ENCODE peak calls at places on chromosomes 4 and X, in five cellular contexts. P is H54, H is Peyer's patch, G is body of pancreas, N is endothelial cell of umbilical vein. V is an unnamed sample.

GRCh38 chr4:134328741-134329140 is 127.2 kb upstream of the PABPC4L start:
- DNase-seq in G (no peak), P (no peak), N (no peak), H (no peak), V (no peak)

GRCh38 chrX:10124506-10125247 is 32.1 kb upstream of the CLCN4 start:
- DNase-seq in H (no peak), N (no peak), G (no peak), P (no peak), V (no peak)

GRCh38 chrX:65609237-65609636 is 58.2 kb upstream of the MSN start:
- DNase-seq in P (no peak), H (no peak), G (no peak), N (no peak), V (no peak)

GRCh38 chrX:104343408-104344129 is 88.8 kb upstream of the ESX1 start:
- DNase-seq in P (peak; percentile 8), H (peak; percentile 34), N (peak; percentile 87), G (peak; percentile 37), V (peak; percentile 65)

GRCh38 chrX:9873952-9874351 is 87.7 kb downstream of the SHROOM2 start:
- DNase-seq in H (no peak), G (no peak), P (no peak), N (peak; percentile 44), V (peak; percentile 38)

GRCh38 chr4:155837203-155837796 is 28.8 kb downstream of the ASIC5 start:
- DNase-seq in P (no peak), H (no peak), N (no peak), G (no peak), V (no peak)

GRCh38 chr4:95212692-95213091 is 336.1 kb downstream of the UNC5C start:
- DNase-seq in N (no peak), H (no peak), G (no peak), P (no peak), V (no peak)

GRCh38 chr4:5715357-5715756 is 4.4 kb downstream of the EVC start:
- DNase-seq in P (no peak), N (no peak), H (no peak), G (no peak), V (no peak)

GRCh38 chrX:5991393-5991792 is 237.3 kb downstream of the NLGN4X start:
- DNase-seq in G (no peak), P (no peak), H (no peak), N (no peak), V (no peak)

GRCh38 chr4:26298198-26298950 is 22.4 kb upstream of the RBPJ start:
- DNase-seq in H (no peak), P (no peak), N (peak; percentile 6), G (no peak), V (no peak)

GRCh38 chrX:91108761-91109160 is 325.9 kb upstream of the PABPC5 start:
- DNase-seq in P (no peak), G (no peak), N (no peak), H (no peak), V (no peak)

GRCh38 chrX:148929686-148930085 is 429.3 kb downstream of the AFF2 start:
- DNase-seq in G (no peak), P (no peak), H (no peak), N (no peak), V (no peak)

GRCh38 chrX:120251471-120252011 is 929 bp downstream of the ZBTB33 start:
- DNase-seq in H (peak; percentile 54), N (peak; percentile 34), G (peak; percentile 20), P (no peak), V (peak; percentile 73)

GRCh38 chr4:47031011-47031678 is at the start of gene GABRB1:
- DNase-seq in H (peak; percentile 60), G (peak; percentile 71), P (peak; percentile 9), N (peak; percentile 62), V (no peak)

GRCh38 chr4:88720749-88721428 is 23.3 kb upstream of the NAP1L5 start:
- DNase-seq in P (no peak), H (no peak), N (no peak), G (no peak), V (no peak)

GRCh38 chr4:150943831-150944230 is 71.3 kb downstream of the LRBA start:
- DNase-seq in G (no peak), P (no peak), H (no peak), N (no peak), V (peak; percentile 79)

GRCh38 chr4:143386812-143387211 is 50.1 kb downstream of the GAB1 start:
- DNase-seq in P (no peak), H (no peak), N (no peak), G (no peak), V (peak; percentile 25)

GRCh38 chr4:140740906-140741670 is 15.1 kb downstream of the TBC1D9 start:
- DNase-seq in H (no peak), N (no peak), P (no peak), G (no peak), V (no peak)

GRCh38 chrX:69038188-69038587 is 127.1 kb downstream of the PJA1 start:
- DNase-seq in G (no peak), H (no peak), N (no peak), P (no peak), V (no peak)

GRCh38 chr4:77043507-77044131 is 32.2 kb downstream of the CCNI start:
- DNase-seq in P (no peak), G (no peak), N (no peak), H (no peak), V (no peak)

GRCh38 chr4:171519457-171519856 is 293.7 kb upstream of the GALNTL6 start:
- DNase-seq in P (no peak), G (no peak), N (no peak), H (no peak), V (no peak)

GRCh38 chrX:150162141-150162540 is 201.0 kb upstream of the MAMLD1 start:
- DNase-seq in N (no peak), G (no peak), H (no peak), P (peak; percentile 26), V (no peak)

GRCh38 chr4:77220841-77221613 is 64.0 kb downstream of the CCNG2 start:
- DNase-seq in G (no peak), P (no peak), N (no peak), H (no peak), V (no peak)

GRCh38 chr4:142112451-142112850 is 476.1 kb downstream of the IL15 start:
- DNase-seq in N (peak; percentile 60), G (no peak), P (no peak), H (no peak), V (no peak)

GRCh38 chr4:85658766-85659439 is 184.0 kb downstream of the ARHGAP24 start:
- DNase-seq in G (no peak), H (no peak), N (no peak), P (no peak), V (no peak)

GRCh38 chr4:159346681-159347080 is 243.8 kb downstream of the RAPGEF2 start:
- DNase-seq in G (no peak), H (no peak), P (no peak), N (no peak), V (no peak)

GRCh38 chr4:38664704-38665401 is 854 bp downstream of the KLF3 start:
- DNase-seq in G (peak; percentile 77), H (peak; percentile 82), P (no peak), N (peak; percentile 67), V (peak; percentile 67)
- TF ChIP-seq POLR2A in G (peak; percentile 50), H (peak; percentile 39), P (no peak), N (no peak), V (peak; percentile 12)

DNA sequence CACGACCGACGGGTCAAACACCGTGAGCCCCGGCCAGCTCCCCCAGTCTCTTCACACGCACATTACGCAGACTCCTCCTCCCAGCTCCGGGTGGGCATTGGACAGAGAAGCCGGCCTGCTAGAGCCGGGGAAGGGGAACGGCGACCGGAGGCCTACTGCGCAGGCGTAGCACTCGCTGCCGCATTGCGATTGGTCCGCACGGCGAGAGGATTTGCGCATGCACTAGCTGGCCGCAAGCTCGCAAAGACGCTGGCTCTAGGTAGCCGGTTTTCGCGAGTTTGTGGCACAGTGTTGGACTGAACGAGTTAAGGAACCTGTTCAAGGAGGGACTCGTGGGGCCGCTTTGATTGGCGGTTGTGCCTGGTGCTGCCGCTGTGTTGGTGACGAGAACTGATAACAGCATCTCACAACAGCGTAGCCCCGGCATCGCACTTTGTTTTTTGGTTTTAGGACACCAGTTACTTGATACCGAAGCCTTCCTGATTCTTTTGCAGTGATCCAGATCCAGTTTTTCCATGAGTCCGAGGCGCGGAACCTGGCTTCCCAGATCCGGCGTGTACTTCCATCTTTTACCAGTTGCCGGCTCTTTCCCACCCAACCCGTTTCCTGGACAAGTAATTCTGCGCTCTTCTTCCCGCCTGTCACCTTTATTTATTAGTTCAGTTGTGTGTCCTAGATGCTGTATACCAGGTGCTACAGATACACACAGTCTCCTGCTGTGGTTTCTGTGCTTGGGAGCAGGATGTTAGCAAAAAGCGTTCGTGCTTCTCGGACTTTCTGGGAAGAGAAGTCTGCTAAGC is at the start of gene AIFM1:
- DNase-seq in P (peak; percentile 77), H (peak; percentile 92), G (peak; percentile 92), N (peak; percentile 98), V (peak; percentile 94)
- TF ChIP-seq POLR2A in P (peak; percentile 78), H (peak; percentile 44), G (peak; percentile 58), N (peak; percentile 88), V (peak; percentile 93)

DNA sequence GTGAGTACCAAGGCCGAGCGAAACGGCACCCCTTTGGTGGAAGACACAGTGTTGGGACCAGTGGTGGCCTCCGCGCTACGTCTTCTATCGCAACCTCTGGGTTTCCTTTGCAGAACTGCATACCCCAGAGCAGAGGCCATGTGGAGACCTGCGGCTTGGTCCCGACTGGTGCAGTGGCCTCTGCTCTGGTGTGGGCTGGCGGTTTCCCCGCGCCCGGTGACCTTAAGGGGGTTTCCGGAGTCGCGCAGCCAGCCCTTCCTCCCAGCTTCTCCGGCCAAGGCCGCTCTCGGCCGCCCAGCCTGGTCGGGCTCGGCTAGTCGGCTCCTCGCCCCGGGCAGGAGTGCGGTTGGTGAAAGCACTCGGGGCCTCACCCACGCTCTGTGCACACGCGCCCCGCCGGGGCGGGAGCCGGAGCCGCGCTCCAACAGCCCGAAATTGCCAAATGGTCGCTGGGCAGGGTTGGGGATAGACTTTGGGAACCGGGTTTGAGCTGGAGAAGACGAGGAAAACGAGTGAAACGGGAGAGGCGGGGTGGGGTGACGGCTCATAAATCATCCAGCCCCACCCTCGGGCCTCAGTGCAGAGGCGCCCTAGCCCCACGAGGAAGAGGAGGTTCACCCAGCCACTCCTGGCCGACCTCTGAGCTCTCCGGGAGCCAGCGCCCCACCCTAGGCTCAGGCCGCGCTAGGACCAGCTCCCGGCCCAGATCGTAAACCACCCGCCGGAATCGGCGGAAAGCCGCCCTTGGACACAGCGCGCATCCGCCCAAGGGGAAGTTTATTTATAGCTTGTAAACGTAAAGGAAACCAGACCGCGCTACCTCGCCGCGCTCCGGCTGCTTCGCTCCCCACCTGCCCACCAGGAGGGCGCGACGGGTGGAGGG is 84.7 kb downstream of the BCOR start:
- DNase-seq in H (peak; percentile 87), P (peak; percentile 29), N (peak; percentile 68), G (peak; percentile 63), V (peak; percentile 12)
- TF ChIP-seq POLR2A in H (peak; percentile 67), P (no peak), N (no peak), G (no peak), V (no peak)

DNA sequence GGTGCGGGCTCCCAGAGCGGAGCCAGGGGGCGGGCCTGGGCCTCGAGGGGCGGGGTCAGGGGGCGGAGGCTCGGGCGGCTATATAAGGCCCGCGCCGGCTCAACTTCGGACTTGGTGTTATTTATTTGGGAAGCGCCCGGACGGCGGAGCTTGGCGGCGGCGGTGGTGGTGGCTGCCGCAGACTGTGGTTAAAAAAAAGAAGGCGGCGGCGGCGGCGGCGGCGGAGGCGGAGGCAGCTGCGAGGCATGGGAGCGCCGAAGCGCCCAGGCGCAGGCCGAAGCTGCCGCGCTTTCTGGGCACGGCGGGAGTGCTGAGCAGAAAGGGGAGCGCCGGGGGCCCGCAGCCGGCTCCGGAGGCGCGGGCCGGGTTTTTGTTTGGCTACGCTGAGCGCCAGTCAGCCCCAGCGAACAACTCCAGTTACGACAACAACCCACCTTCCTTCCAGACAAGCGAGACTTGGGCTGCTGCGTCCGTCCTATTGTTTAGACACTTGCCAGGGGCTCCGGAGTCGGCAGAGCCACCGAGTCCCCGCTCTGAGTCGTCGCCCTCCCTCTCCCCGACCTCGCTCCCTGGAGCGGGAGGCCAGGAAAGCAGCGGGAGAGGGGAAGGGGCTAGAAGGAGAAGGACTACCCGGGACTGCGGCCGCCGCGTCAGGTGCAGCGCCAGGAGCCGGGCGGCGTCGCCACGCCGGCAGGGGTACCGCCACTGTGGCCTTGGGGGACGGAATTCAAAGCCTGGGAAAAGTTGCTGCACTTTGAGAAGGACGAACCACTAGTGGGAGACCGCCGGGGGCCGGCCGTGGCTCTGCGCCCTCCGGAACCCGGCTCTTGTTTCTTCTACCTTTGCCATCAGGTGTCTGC is at the start of gene SLIT2:
- DNase-seq in P (peak; percentile 67), N (peak; percentile 87), G (peak; percentile 83), H (peak; percentile 71), V (peak; percentile 44)
- TF ChIP-seq POLR2A in P (peak; percentile 59), N (peak; percentile 95), G (peak; percentile 65), H (no peak), V (no peak)